ENCODE peak calls at places on chromosomes 4 and X, in eight cellular contexts. One of them, this sample, is unnamed.

GRCh38 chrX:26918633-26919032 is 544.5 kb downstream of the PPP4R3C start:
- DNase-seq in body of pancreas: peak; percentile 22
- DNase-seq in astrocyte of the spinal cord: no peak
- DNase-seq in psoas muscle: no peak
- DNase-seq in NT2/D1: peak; percentile 38
- DNase-seq in breast epithelium: no peak
- DNase-seq in stimulated activated naive CD8-positive, alpha-beta T cell treated with anti-CD3 and anti-CD28 coated beads, Interleukin-15, Interleukin-2, amounts not matched to agents 100 U/mL and 50 U/mL, for 24 hours: no peak
- DNase-seq in T-cell: no peak
- DNase-seq in this sample: no peak

GRCh38 chr4:22739933-22740332 is 47.2 kb downstream of the GBA3 start:
- DNase-seq in psoas muscle: no peak
- DNase-seq in NT2/D1: no peak
- DNase-seq in stimulated activated naive CD8-positive, alpha-beta T cell treated with anti-CD3 and anti-CD28 coated beads, Interleukin-15, Interleukin-2, amounts not matched to agents 100 U/mL and 50 U/mL, for 24 hours: no peak
- DNase-seq in astrocyte of the spinal cord: no peak
- DNase-seq in body of pancreas: no peak
- DNase-seq in breast epithelium: no peak
- DNase-seq in T-cell: no peak
- DNase-seq in this sample: no peak

GRCh38 chrX:132809581-132809980 is 148.8 kb downstream of the HS6ST2 start:
- DNase-seq in breast epithelium: no peak
- DNase-seq in stimulated activated naive CD8-positive, alpha-beta T cell treated with anti-CD3 and anti-CD28 coated beads, Interleukin-15, Interleukin-2, amounts not matched to agents 100 U/mL and 50 U/mL, for 24 hours: no peak
- DNase-seq in NT2/D1: no peak
- DNase-seq in astrocyte of the spinal cord: no peak
- DNase-seq in body of pancreas: no peak
- DNase-seq in T-cell: no peak
- DNase-seq in psoas muscle: no peak
- DNase-seq in this sample: no peak

GRCh38 chrX:154369453-154370299 is 4.8 kb downstream of the FLNA start:
- DNase-seq in breast epithelium: peak; percentile 61
- DNase-seq in NT2/D1: peak; percentile 76
- DNase-seq in psoas muscle: peak; percentile 81
- DNase-seq in body of pancreas: peak; percentile 60
- DNase-seq in stimulated activated naive CD8-positive, alpha-beta T cell treated with anti-CD3 and anti-CD28 coated beads, Interleukin-15, Interleukin-2, amounts not matched to agents 100 U/mL and 50 U/mL, for 24 hours: peak; percentile 76
- DNase-seq in astrocyte of the spinal cord: peak; percentile 96
- DNase-seq in T-cell: peak; percentile 63
- DNase-seq in this sample: peak; percentile 88

GRCh38 chrX:16310326-16310725 is 143.0 kb downstream of the MAGEB17 start:
- DNase-seq in breast epithelium: no peak
- DNase-seq in astrocyte of the spinal cord: no peak
- DNase-seq in stimulated activated naive CD8-positive, alpha-beta T cell treated with anti-CD3 and anti-CD28 coated beads, Interleukin-15, Interleukin-2, amounts not matched to agents 100 U/mL and 50 U/mL, for 24 hours: no peak
- DNase-seq in T-cell: no peak
- DNase-seq in NT2/D1: no peak
- DNase-seq in body of pancreas: no peak
- DNase-seq in psoas muscle: no peak
- DNase-seq in this sample: no peak

GRCh38 chr4:22515145-22515887 is 550 bp downstream of the ADGRA3 start:
- DNase-seq in NT2/D1: no peak
- DNase-seq in breast epithelium: no peak
- DNase-seq in astrocyte of the spinal cord: peak; percentile 75
- DNase-seq in stimulated activated naive CD8-positive, alpha-beta T cell treated with anti-CD3 and anti-CD28 coated beads, Interleukin-15, Interleukin-2, amounts not matched to agents 100 U/mL and 50 U/mL, for 24 hours: peak; percentile 34
- DNase-seq in T-cell: peak; percentile 7
- DNase-seq in psoas muscle: peak; percentile 78
- DNase-seq in body of pancreas: peak; percentile 85
- DNase-seq in this sample: peak; percentile 77

GRCh38 chr4:1151541-1151940 is 20.8 kb downstream of the SPON2 start:
- DNase-seq in body of pancreas: peak; percentile 63
- DNase-seq in astrocyte of the spinal cord: no peak
- DNase-seq in stimulated activated naive CD8-positive, alpha-beta T cell treated with anti-CD3 and anti-CD28 coated beads, Interleukin-15, Interleukin-2, amounts not matched to agents 100 U/mL and 50 U/mL, for 24 hours: no peak
- DNase-seq in breast epithelium: no peak
- DNase-seq in T-cell: no peak
- DNase-seq in psoas muscle: no peak
- DNase-seq in NT2/D1: no peak
- DNase-seq in this sample: no peak

GRCh38 chrX:133674726-133675470 is 259.6 kb upstream of the GPC4 start:
- DNase-seq in stimulated activated naive CD8-positive, alpha-beta T cell treated with anti-CD3 and anti-CD28 coated beads, Interleukin-15, Interleukin-2, amounts not matched to agents 100 U/mL and 50 U/mL, for 24 hours: no peak
- DNase-seq in astrocyte of the spinal cord: no peak
- DNase-seq in NT2/D1: peak; percentile 46
- DNase-seq in psoas muscle: no peak
- DNase-seq in breast epithelium: no peak
- DNase-seq in T-cell: no peak
- DNase-seq in body of pancreas: peak; percentile 32
- DNase-seq in this sample: no peak

GRCh38 chrX:155612312-155613224 is at the start of gene TMLHE:
- DNase-seq in NT2/D1: peak; percentile 2
- DNase-seq in T-cell: peak; percentile 38
- DNase-seq in psoas muscle: peak; percentile 81
- DNase-seq in body of pancreas: peak; percentile 75
- DNase-seq in stimulated activated naive CD8-positive, alpha-beta T cell treated with anti-CD3 and anti-CD28 coated beads, Interleukin-15, Interleukin-2, amounts not matched to agents 100 U/mL and 50 U/mL, for 24 hours: peak; percentile 75
- DNase-seq in breast epithelium: peak; percentile 52
- DNase-seq in astrocyte of the spinal cord: peak; percentile 57
- DNase-seq in this sample: peak; percentile 78

GRCh38 chr4:147723316-147723715 is 8.6 kb upstream of the ARHGAP10 start:
- DNase-seq in psoas muscle: peak; percentile 53
- DNase-seq in breast epithelium: no peak
- DNase-seq in stimulated activated naive CD8-positive, alpha-beta T cell treated with anti-CD3 and anti-CD28 coated beads, Interleukin-15, Interleukin-2, amounts not matched to agents 100 U/mL and 50 U/mL, for 24 hours: no peak
- DNase-seq in NT2/D1: no peak
- DNase-seq in body of pancreas: peak; percentile 22
- DNase-seq in T-cell: no peak
- DNase-seq in astrocyte of the spinal cord: no peak
- DNase-seq in this sample: no peak

GRCh38 chr4:56388311-56388710 is 1.0 kb upstream of the AASDH start:
- DNase-seq in stimulated activated naive CD8-positive, alpha-beta T cell treated with anti-CD3 and anti-CD28 coated beads, Interleukin-15, Interleukin-2, amounts not matched to agents 100 U/mL and 50 U/mL, for 24 hours: no peak
- DNase-seq in T-cell: no peak
- DNase-seq in psoas muscle: no peak
- DNase-seq in astrocyte of the spinal cord: no peak
- DNase-seq in breast epithelium: no peak
- DNase-seq in body of pancreas: no peak
- DNase-seq in NT2/D1: no peak
- DNase-seq in this sample: no peak

GRCh38 chrX:109740076-109740809 is 7.2 kb upstream of the ACSL4 start:
- DNase-seq in breast epithelium: no peak
- DNase-seq in psoas muscle: no peak
- DNase-seq in stimulated activated naive CD8-positive, alpha-beta T cell treated with anti-CD3 and anti-CD28 coated beads, Interleukin-15, Interleukin-2, amounts not matched to agents 100 U/mL and 50 U/mL, for 24 hours: no peak
- DNase-seq in T-cell: no peak
- DNase-seq in astrocyte of the spinal cord: no peak
- DNase-seq in body of pancreas: peak; percentile 23
- DNase-seq in NT2/D1: no peak
- DNase-seq in this sample: no peak

GRCh38 chrX:19811807-19812604 is 75.4 kb downstream of the SH3KBP1 start:
- DNase-seq in breast epithelium: no peak
- DNase-seq in body of pancreas: no peak
- DNase-seq in stimulated activated naive CD8-positive, alpha-beta T cell treated with anti-CD3 and anti-CD28 coated beads, Interleukin-15, Interleukin-2, amounts not matched to agents 100 U/mL and 50 U/mL, for 24 hours: no peak
- DNase-seq in psoas muscle: no peak
- DNase-seq in T-cell: no peak
- DNase-seq in astrocyte of the spinal cord: peak; percentile 83
- DNase-seq in NT2/D1: no peak
- DNase-seq in this sample: no peak

GRCh38 chr4:60396680-60397079 is 803.4 kb upstream of the ADGRL3 start:
- DNase-seq in T-cell: no peak
- DNase-seq in body of pancreas: no peak
- DNase-seq in astrocyte of the spinal cord: no peak
- DNase-seq in NT2/D1: no peak
- DNase-seq in stimulated activated naive CD8-positive, alpha-beta T cell treated with anti-CD3 and anti-CD28 coated beads, Interleukin-15, Interleukin-2, amounts not matched to agents 100 U/mL and 50 U/mL, for 24 hours: no peak
- DNase-seq in psoas muscle: no peak
- DNase-seq in breast epithelium: no peak
- DNase-seq in this sample: no peak

GRCh38 chr4:55351824-55352223 is 5.8 kb downstream of the SRD5A3 start:
- DNase-seq in T-cell: no peak
- DNase-seq in psoas muscle: no peak
- DNase-seq in body of pancreas: no peak
- DNase-seq in breast epithelium: no peak
- DNase-seq in NT2/D1: no peak
- DNase-seq in astrocyte of the spinal cord: no peak
- DNase-seq in stimulated activated naive CD8-positive, alpha-beta T cell treated with anti-CD3 and anti-CD28 coated beads, Interleukin-15, Interleukin-2, amounts not matched to agents 100 U/mL and 50 U/mL, for 24 hours: no peak
- DNase-seq in this sample: no peak

GRCh38 chr4:171813195-171813955 is at the start of gene GALNTL6:
- DNase-seq in psoas muscle: peak; percentile 44
- DNase-seq in NT2/D1: no peak
- DNase-seq in stimulated activated naive CD8-positive, alpha-beta T cell treated with anti-CD3 and anti-CD28 coated beads, Interleukin-15, Interleukin-2, amounts not matched to agents 100 U/mL and 50 U/mL, for 24 hours: no peak
- DNase-seq in breast epithelium: no peak
- DNase-seq in T-cell: no peak
- DNase-seq in astrocyte of the spinal cord: peak; percentile 10
- DNase-seq in body of pancreas: no peak
- DNase-seq in this sample: no peak

GRCh38 chr4:95106408-95106928 is 348.7 kb downstream of the BMPR1B start:
- DNase-seq in stimulated activated naive CD8-positive, alpha-beta T cell treated with anti-CD3 and anti-CD28 coated beads, Interleukin-15, Interleukin-2, amounts not matched to agents 100 U/mL and 50 U/mL, for 24 hours: no peak
- DNase-seq in body of pancreas: no peak
- DNase-seq in psoas muscle: no peak
- DNase-seq in astrocyte of the spinal cord: peak; percentile 41
- DNase-seq in NT2/D1: no peak
- DNase-seq in breast epithelium: no peak
- DNase-seq in T-cell: no peak
- DNase-seq in this sample: no peak

GRCh38 chrX:54452920-54453319 is 12.7 kb downstream of the TSR2 start:
- DNase-seq in NT2/D1: peak; percentile 22
- DNase-seq in body of pancreas: no peak
- DNase-seq in psoas muscle: no peak
- DNase-seq in T-cell: no peak
- DNase-seq in stimulated activated naive CD8-positive, alpha-beta T cell treated with anti-CD3 and anti-CD28 coated beads, Interleukin-15, Interleukin-2, amounts not matched to agents 100 U/mL and 50 U/mL, for 24 hours: no peak
- DNase-seq in breast epithelium: no peak
- DNase-seq in astrocyte of the spinal cord: peak; percentile 2
- DNase-seq in this sample: no peak

GRCh38 chr4:24080871-24081270 is 191.0 kb upstream of the PPARGC1A start:
- DNase-seq in body of pancreas: no peak
- DNase-seq in NT2/D1: no peak
- DNase-seq in stimulated activated naive CD8-positive, alpha-beta T cell treated with anti-CD3 and anti-CD28 coated beads, Interleukin-15, Interleukin-2, amounts not matched to agents 100 U/mL and 50 U/mL, for 24 hours: no peak
- DNase-seq in breast epithelium: no peak
- DNase-seq in psoas muscle: no peak
- DNase-seq in T-cell: no peak
- DNase-seq in astrocyte of the spinal cord: no peak
- DNase-seq in this sample: no peak

GRCh38 chrX:150607200-150607599 is 38.8 kb downstream of the MTM1 start:
- DNase-seq in NT2/D1: no peak
- DNase-seq in stimulated activated naive CD8-positive, alpha-beta T cell treated with anti-CD3 and anti-CD28 coated beads, Interleukin-15, Interleukin-2, amounts not matched to agents 100 U/mL and 50 U/mL, for 24 hours: no peak
- DNase-seq in breast epithelium: no peak
- DNase-seq in psoas muscle: no peak
- DNase-seq in astrocyte of the spinal cord: no peak
- DNase-seq in T-cell: no peak
- DNase-seq in body of pancreas: no peak
- DNase-seq in this sample: no peak